ENCODE peak calls at places on chromosomes 1 and 21, in four cellular contexts. One of them, this sample, is unnamed.

GRCh38 chr1:59354754-59355337 is 58.0 kb downstream of the FGGY start:
- DNase-seq in HCT116: no peak
- DNase-seq in colonic mucosa: peak; percentile 48
- DNase-seq in endothelial cell of umbilical vein: no peak
- DNase-seq in this sample: no peak

GRCh38 chr1:52111492-52111891 is 30.4 kb upstream of the ZFYVE9 start:
- DNase-seq in colonic mucosa: no peak
- DNase-seq in endothelial cell of umbilical vein: no peak
- DNase-seq in HCT116: no peak
- DNase-seq in this sample: no peak

GRCh38 chr1:46152021-46152420 is 19.6 kb upstream of the PIK3R3 start:
- DNase-seq in HCT116: no peak
- DNase-seq in endothelial cell of umbilical vein: no peak
- DNase-seq in colonic mucosa: no peak
- DNase-seq in this sample: no peak

GRCh38 chr1:1356796-1357401 is 1.5 kb downstream of the MXRA8 start:
- DNase-seq in HCT116: no peak
- DNase-seq in endothelial cell of umbilical vein: no peak
- DNase-seq in colonic mucosa: no peak
- DNase-seq in this sample: no peak

GRCh38 chr1:209497729-209498128 is 85.8 kb upstream of the CAMK1G start:
- DNase-seq in HCT116: no peak
- DNase-seq in endothelial cell of umbilical vein: no peak
- DNase-seq in colonic mucosa: no peak
- DNase-seq in this sample: no peak

GRCh38 chr1:218433744-218434143 is 88.6 kb downstream of the TGFB2 start:
- DNase-seq in HCT116: no peak
- DNase-seq in endothelial cell of umbilical vein: no peak
- DNase-seq in colonic mucosa: no peak
- DNase-seq in this sample: no peak

GRCh38 chr1:110007045-110007444 is 22.5 kb downstream of the AHCYL1 start:
- DNase-seq in HCT116: no peak
- DNase-seq in colonic mucosa: no peak
- DNase-seq in endothelial cell of umbilical vein: no peak
- DNase-seq in this sample: no peak

GRCh38 chr1:243798726-243799125 is 51.3 kb downstream of the AKT3 start:
- DNase-seq in colonic mucosa: no peak
- DNase-seq in HCT116: peak; percentile 3
- DNase-seq in endothelial cell of umbilical vein: peak; percentile 7
- DNase-seq in this sample: no peak

GRCh38 chr1:43452789-43453441 is 816 bp downstream of the HYI start:
- DNase-seq in endothelial cell of umbilical vein: peak; percentile 55
- DNase-seq in HCT116: no peak
- DNase-seq in colonic mucosa: peak; percentile 38
- DNase-seq in this sample: peak; percentile 25

GRCh38 chr1:1621173-1621661 is 5.9 kb downstream of the MIB2 start:
- DNase-seq in HCT116: no peak
- DNase-seq in colonic mucosa: no peak
- DNase-seq in endothelial cell of umbilical vein: no peak
- DNase-seq in this sample: no peak

GRCh38 chr1:228246216-228246900 is 38.5 kb downstream of the OBSCN start:
- DNase-seq in endothelial cell of umbilical vein: no peak
- DNase-seq in HCT116: no peak
- DNase-seq in colonic mucosa: no peak
- DNase-seq in this sample: no peak
- H3K27ac ChIP-seq in endothelial cell of umbilical vein: no peak overlapping the region
- H3K27ac ChIP-seq in HCT116: no peak overlapping the region
- H3K27ac ChIP-seq in colonic mucosa: no peak overlapping the region
- H3K27ac ChIP-seq in this sample: no peak overlapping the region

GRCh38 chr1:226133504-226134123 is 52.9 kb downstream of the ACBD3 start:
- DNase-seq in endothelial cell of umbilical vein: no peak
- DNase-seq in HCT116: no peak
- DNase-seq in colonic mucosa: no peak
- DNase-seq in this sample: no peak

GRCh38 chr1:226135709-226136108 is 50.8 kb downstream of the ACBD3 start:
- DNase-seq in HCT116: no peak
- DNase-seq in colonic mucosa: no peak
- DNase-seq in endothelial cell of umbilical vein: no peak
- DNase-seq in this sample: no peak

GRCh38 chr1:226132731-226133503 is 53.6 kb downstream of the ACBD3 start:
- DNase-seq in colonic mucosa: no peak
- DNase-seq in endothelial cell of umbilical vein: no peak
- DNase-seq in HCT116: no peak
- DNase-seq in this sample: no peak

GRCh38 chr1:226135059-226135651 is 51.4 kb downstream of the ACBD3 start:
- DNase-seq in HCT116: no peak
- DNase-seq in endothelial cell of umbilical vein: peak; percentile 37
- DNase-seq in colonic mucosa: peak; percentile 82
- DNase-seq in this sample: no peak

GRCh38 chr1:226134170-226135058 is 52.1 kb downstream of the ACBD3 start:
- DNase-seq in HCT116: no peak
- DNase-seq in endothelial cell of umbilical vein: no peak
- DNase-seq in colonic mucosa: no peak
- DNase-seq in this sample: no peak
- H3K27ac ChIP-seq in HCT116: no peak overlapping the region
- H3K27ac ChIP-seq in endothelial cell of umbilical vein: no peak overlapping the region
- H3K27ac ChIP-seq in colonic mucosa: peak overlapping the region; percentile 51
- H3K27ac ChIP-seq in this sample: no peak overlapping the region

GRCh38 chr1:7784492-7785071 is 491 bp downstream of the PER3 start:
- DNase-seq in colonic mucosa: no peak
- DNase-seq in endothelial cell of umbilical vein: no peak
- DNase-seq in HCT116: no peak
- DNase-seq in this sample: no peak
- H3K27ac ChIP-seq in colonic mucosa: peak overlapping the region; percentile 66
- H3K27ac ChIP-seq in endothelial cell of umbilical vein: no peak overlapping the region
- H3K27ac ChIP-seq in HCT116: peak overlapping the region; percentile 64
- H3K27ac ChIP-seq in this sample: peak overlapping the region; percentile 96

GRCh38 chr1:66282885-66283284 is 251.1 kb upstream of the SGIP1 start:
- DNase-seq in endothelial cell of umbilical vein: no peak
- DNase-seq in colonic mucosa: no peak
- DNase-seq in HCT116: no peak
- DNase-seq in this sample: no peak
- H3K27ac ChIP-seq in endothelial cell of umbilical vein: no peak overlapping the region
- H3K27ac ChIP-seq in colonic mucosa: no peak overlapping the region
- H3K27ac ChIP-seq in HCT116: peak overlapping the region; percentile 12
- H3K27ac ChIP-seq in this sample: peak overlapping the region; percentile 75

DNA sequence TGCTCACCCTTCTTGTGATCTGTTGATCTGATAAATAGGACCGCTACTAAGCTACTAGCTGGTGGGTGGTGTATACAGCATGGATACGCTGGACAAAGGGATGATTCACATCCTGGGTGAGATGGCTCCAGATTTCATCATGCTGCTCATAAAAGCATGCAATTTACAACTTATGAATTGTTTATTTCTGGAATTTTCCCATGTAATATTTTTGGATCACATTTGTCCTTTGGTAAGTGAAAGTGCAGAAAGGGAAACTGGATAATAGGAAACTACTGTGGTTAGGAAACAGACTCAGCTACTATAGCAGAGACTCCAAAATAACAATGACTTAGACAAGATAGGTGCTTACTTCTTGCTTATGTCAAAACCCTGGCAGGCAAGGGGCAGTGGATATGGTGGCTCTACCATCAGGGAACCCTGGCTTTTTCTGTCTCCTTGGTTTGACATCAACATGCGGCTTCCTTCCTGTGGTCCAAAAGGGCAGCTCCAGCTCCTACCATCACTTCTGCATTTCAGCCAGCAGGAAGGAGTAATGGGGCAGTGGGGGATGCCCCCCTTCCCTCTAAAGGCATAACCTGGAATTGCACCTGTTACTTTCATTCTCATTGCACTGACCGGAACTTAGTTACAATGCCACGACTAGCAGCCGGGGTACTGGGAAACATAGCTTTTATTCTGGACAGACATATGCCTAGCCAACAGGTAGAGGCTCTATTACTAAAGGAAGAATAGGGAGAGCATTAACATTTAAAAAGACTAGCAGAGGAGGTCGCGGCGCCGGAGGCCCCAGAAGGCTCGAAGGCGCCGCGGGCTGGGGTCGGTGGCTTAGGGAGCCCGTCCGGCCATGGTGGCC is 13.8 kb upstream of the AK2 start:
- DNase-seq in HCT116: peak; percentile 72
- DNase-seq in endothelial cell of umbilical vein: no peak
- DNase-seq in colonic mucosa: no peak
- DNase-seq in this sample: no peak
- H3K27ac ChIP-seq in HCT116: peak overlapping the region; percentile 4
- H3K27ac ChIP-seq in endothelial cell of umbilical vein: no peak overlapping the region
- H3K27ac ChIP-seq in colonic mucosa: no peak overlapping the region
- H3K27ac ChIP-seq in this sample: no peak overlapping the region

GRCh38 chr21:45333583-45334121 is 46.0 kb upstream of the POFUT2 start:
- DNase-seq in HCT116: no peak
- DNase-seq in colonic mucosa: no peak
- DNase-seq in endothelial cell of umbilical vein: no peak
- DNase-seq in this sample: no peak
- H3K27ac ChIP-seq in HCT116: no peak overlapping the region
- H3K27ac ChIP-seq in colonic mucosa: no peak overlapping the region
- H3K27ac ChIP-seq in endothelial cell of umbilical vein: no peak overlapping the region
- H3K27ac ChIP-seq in this sample: no peak overlapping the region

DNA sequence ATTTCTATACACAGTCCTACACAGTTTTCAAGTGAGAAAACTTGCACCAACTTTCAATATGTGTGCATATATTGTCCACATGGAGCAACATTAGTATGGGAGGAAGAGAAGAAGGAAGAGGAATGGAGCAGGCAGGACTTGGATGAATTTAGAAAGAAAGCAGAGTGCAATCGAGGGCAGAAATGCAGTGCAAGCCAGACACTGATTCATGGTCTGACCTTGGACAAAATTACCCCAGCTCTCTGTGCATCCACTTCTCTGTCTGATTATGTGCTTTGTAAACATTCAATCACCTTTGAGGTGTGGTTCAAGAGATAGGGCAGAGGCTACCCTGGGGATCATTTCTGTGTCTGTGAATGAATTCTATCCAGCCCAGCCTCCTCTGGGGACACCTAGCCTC is 265.2 kb downstream of the TNR start:
- DNase-seq in colonic mucosa: no peak
- DNase-seq in endothelial cell of umbilical vein: no peak
- DNase-seq in HCT116: no peak
- DNase-seq in this sample: no peak
- H3K27ac ChIP-seq in colonic mucosa: no peak overlapping the region
- H3K27ac ChIP-seq in endothelial cell of umbilical vein: no peak overlapping the region
- H3K27ac ChIP-seq in HCT116: no peak overlapping the region
- H3K27ac ChIP-seq in this sample: no peak overlapping the region

GRCh38 chr1:10588640-10589039 is 113.9 kb downstream of the PEX14 start:
- DNase-seq in endothelial cell of umbilical vein: no peak
- DNase-seq in colonic mucosa: no peak
- DNase-seq in HCT116: no peak
- DNase-seq in this sample: no peak
- H3K27ac ChIP-seq in endothelial cell of umbilical vein: no peak overlapping the region
- H3K27ac ChIP-seq in colonic mucosa: no peak overlapping the region
- H3K27ac ChIP-seq in HCT116: no peak overlapping the region
- H3K27ac ChIP-seq in this sample: no peak overlapping the region

GRCh38 chr1:234555390-234556112 is 54.4 kb downstream of the IRF2BP2 start:
- DNase-seq in colonic mucosa: no peak
- DNase-seq in endothelial cell of umbilical vein: no peak
- DNase-seq in HCT116: no peak
- DNase-seq in this sample: no peak

GRCh38 chr1:234551032-234551378 is 59.0 kb downstream of the IRF2BP2 start:
- DNase-seq in endothelial cell of umbilical vein: no peak
- DNase-seq in colonic mucosa: no peak
- DNase-seq in HCT116: no peak
- DNase-seq in this sample: no peak

GRCh38 chr1:234554478-234555311 is 55.3 kb downstream of the IRF2BP2 start:
- DNase-seq in HCT116: no peak
- DNase-seq in endothelial cell of umbilical vein: no peak
- DNase-seq in colonic mucosa: no peak
- DNase-seq in this sample: no peak

GRCh38 chr1:234554157-234554477 is 55.9 kb downstream of the IRF2BP2 start:
- DNase-seq in endothelial cell of umbilical vein: no peak
- DNase-seq in HCT116: no peak
- DNase-seq in colonic mucosa: no peak
- DNase-seq in this sample: no peak

DNA sequence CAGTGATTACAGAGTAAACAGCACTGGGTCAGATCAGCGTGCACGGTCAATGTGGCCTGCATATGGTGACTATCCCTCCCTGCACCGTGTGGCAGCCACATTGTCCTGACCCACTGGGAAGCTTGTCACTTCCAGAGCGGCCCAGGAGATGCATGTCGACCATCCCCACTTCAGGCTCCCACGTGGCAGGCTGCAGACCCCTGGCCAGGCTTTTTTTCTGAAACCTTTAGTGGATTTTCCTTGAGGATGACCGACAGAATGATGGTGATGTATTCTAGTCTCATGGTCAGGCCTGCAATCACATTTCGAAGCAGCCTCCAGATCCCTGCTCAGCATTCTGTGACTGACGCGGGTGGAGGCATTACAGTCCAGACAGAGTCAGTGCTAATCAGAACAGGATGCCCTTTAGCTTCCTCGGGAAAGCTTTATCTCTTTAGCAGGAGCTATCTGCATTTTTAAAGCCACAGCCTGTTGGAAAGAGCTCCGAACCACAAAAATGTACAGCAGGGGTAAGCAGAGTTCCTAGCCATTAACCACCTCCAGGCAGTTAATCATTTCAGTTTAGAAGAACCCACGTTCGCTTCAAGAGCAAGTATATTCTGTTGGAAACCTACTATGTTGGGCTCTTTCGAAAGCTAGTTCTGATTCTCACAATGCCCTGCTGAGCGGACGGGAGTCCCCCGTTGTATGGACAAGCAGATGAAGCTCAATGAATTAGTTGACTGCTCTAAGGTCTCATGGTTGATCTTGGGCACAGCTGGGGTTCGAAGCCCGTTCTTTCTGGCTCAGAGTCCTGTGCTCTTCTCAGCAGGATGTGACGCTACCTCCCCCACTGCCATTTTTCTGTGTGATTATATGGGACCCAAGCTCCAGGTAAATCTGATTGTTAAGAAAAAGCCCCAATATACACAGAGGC is 56.5 kb downstream of the IRF2BP2 start:
- DNase-seq in colonic mucosa: no peak
- DNase-seq in HCT116: no peak
- DNase-seq in endothelial cell of umbilical vein: peak; percentile 45
- DNase-seq in this sample: no peak
- H3K27ac ChIP-seq in colonic mucosa: no peak overlapping the region
- H3K27ac ChIP-seq in HCT116: no peak overlapping the region
- H3K27ac ChIP-seq in endothelial cell of umbilical vein: no peak overlapping the region
- H3K27ac ChIP-seq in this sample: no peak overlapping the region

DNA sequence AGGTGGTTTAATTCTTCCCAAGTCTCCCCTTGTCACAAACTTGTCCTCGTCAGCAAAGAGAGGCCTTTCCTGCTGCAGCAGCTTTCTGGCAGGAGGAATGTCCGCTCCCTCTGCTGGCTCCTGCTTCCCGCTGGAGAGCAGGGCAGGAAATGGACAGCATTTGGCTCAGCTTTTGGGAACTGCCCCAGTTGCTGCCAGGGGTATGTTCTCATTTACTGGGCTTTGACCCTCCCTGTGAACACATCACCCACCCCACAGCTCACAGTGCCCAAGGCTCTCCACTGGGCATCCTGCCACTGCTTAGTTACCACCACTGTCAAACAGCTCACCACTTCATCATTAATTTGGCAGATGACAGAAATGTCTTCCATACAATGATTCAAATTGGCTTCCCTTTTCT is 75.4 kb downstream of the MRPL37 start:
- DNase-seq in HCT116: no peak
- DNase-seq in colonic mucosa: no peak
- DNase-seq in endothelial cell of umbilical vein: peak; percentile 45
- DNase-seq in this sample: no peak
- H3K27ac ChIP-seq in HCT116: no peak overlapping the region
- H3K27ac ChIP-seq in colonic mucosa: peak overlapping the region; percentile 38
- H3K27ac ChIP-seq in endothelial cell of umbilical vein: no peak overlapping the region
- H3K27ac ChIP-seq in this sample: no peak overlapping the region

This sample was measured in CD4-positive, CD25-positive, alpha-beta regulatory T cell.